ENCODE peak calls at places on chromosomes 1 and 21, in eight cellular contexts. Y is GM23248, N is substantia nigra, K is astrocyte, U is PC-3, A is small intestine, F is lung, J is OCI-LY7. S is an unnamed sample.

GRCh38 chr1:66380452-66381212 is 153.3 kb upstream of the SGIP1 start:
- DNase-seq in Y (peak), N (no peak), K (no peak), U (no peak), A (no peak), F (no peak), J (peak), S (no peak)

GRCh38 chr1:168623003-168623828 is 46.8 kb downstream of the XCL1 start:
- DNase-seq in Y (peak), N (no peak), K (peak), U (peak), A (peak), F (no peak), J (no peak), S (no peak)

GRCh38 chr1:71738256-71738655 is 544.1 kb downstream of the NEGR1 start:
- DNase-seq in Y (no peak), N (no peak), K (no peak), U (no peak), A (no peak), F (no peak), J (no peak), S (no peak)

GRCh38 chr1:233394860-233395717 is 67.6 kb downstream of the MAP3K21 start:
- DNase-seq in Y (peak), N (no peak), K (peak), U (peak), A (peak), F (no peak), J (peak), S (no peak)

GRCh38 chr1:18943914-18944572 is 12.4 kb downstream of the IFFO2 start:
- DNase-seq in Y (no peak), N (no peak), K (no peak), U (no peak), A (no peak), F (no peak), J (no peak), S (no peak)

GRCh38 chr21:28148400-28149064 is 844.1 kb downstream of the LTN1 start:
- DNase-seq in Y (peak), N (no peak), K (no peak), U (peak), A (peak), F (no peak), J (no peak), S (no peak)

GRCh38 chr1:230749150-230749549 is 2.0 kb downstream of the CAPN9 start:
- DNase-seq in Y (no peak), N (no peak), K (no peak), U (no peak), A (no peak), F (no peak), J (peak), S (no peak)

GRCh38 chr1:235938714-235939487 is 72.2 kb upstream of the LYST start:
- DNase-seq in Y (no peak), N (no peak), K (no peak), U (no peak), A (no peak), F (no peak), J (no peak), S (no peak)

GRCh38 chr1:219577331-219577730 is 35.6 kb downstream of the ZC3H11B start:
- DNase-seq in Y (no peak), N (no peak), K (no peak), U (no peak), A (no peak), F (no peak), J (no peak), S (no peak)

GRCh38 chr1:151108331-151108730 is 37.8 kb downstream of the GABPB2 start:
- DNase-seq in Y (no peak), N (no peak), K (no peak), U (no peak), A (no peak), F (no peak), J (no peak), S (no peak)

GRCh38 chr1:119414950-119415349 is at the start of gene HSD3B2:
- DNase-seq in Y (no peak), N (no peak), K (no peak), U (no peak), A (no peak), F (no peak), J (no peak), S (no peak)

GRCh38 chr1:119422631-119423030 is 7.7 kb downstream of the HSD3B2 start:
- DNase-seq in Y (no peak), N (no peak), K (no peak), U (no peak), A (no peak), F (no peak), J (no peak), S (no peak)

GRCh38 chr1:119420638-119421037 is 5.7 kb downstream of the HSD3B2 start:
- DNase-seq in Y (no peak), N (no peak), K (no peak), U (no peak), A (no peak), F (no peak), J (no peak), S (no peak)

GRCh38 chr1:119416006-119416640 is 1.2 kb downstream of the HSD3B2 start:
- DNase-seq in Y (no peak), N (no peak), K (no peak), U (no peak), A (no peak), F (no peak), J (no peak), S (no peak)

DNA sequence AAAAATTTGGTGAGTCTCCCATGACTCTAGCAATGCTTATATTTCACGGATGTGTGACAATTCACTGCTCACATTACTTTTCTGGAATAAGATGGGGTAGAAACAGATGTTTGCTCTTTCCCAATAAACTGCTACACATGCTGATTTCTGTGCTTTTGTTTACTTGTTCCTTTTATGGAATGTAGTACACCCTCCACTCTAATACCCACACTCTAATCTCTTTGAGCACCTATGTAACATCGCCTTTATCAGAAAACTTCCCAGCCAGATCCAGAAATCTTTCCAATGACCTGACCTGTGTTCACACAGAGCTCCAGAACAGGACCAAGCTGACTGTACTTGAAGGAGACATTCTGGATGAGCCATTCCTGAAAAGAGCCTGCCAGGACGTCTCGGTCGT is 4.2 kb downstream of the HSD3B2 start:
- DNase-seq in Y (no peak), N (no peak), K (no peak), U (no peak), A (no peak), F (no peak), J (no peak), S (no peak)
- H3K27ac ChIP-seq in Y (no peak), N (no peak), K (no peak), U (no peak), A (no peak), F (no peak), J (no peak), S (no peak)

GRCh38 chr21:45973475-45974072 is 8.0 kb upstream of the COL6A1 start:
- DNase-seq in Y (peak), N (no peak), K (peak), U (peak), A (peak), F (peak), J (no peak), S (peak)
- H3K27ac ChIP-seq in Y (peak), N (no peak), K (peak), U (peak), A (peak), F (peak), J (no peak), S (peak)

GRCh38 chr1:111225717-111226400 is 1.7 kb upstream of the CHI3L2 start:
- DNase-seq in Y (no peak), N (no peak), K (peak), U (no peak), A (no peak), F (no peak), J (no peak), S (no peak)

GRCh38 chr1:111232134-111232533 is 4.6 kb downstream of the CHI3L2 start:
- DNase-seq in Y (no peak), N (no peak), K (no peak), U (no peak), A (no peak), F (no peak), J (no peak), S (no peak)

GRCh38 chr1:111227875-111228747 is 598 bp downstream of the CHI3L2 start:
- DNase-seq in Y (peak), N (no peak), K (peak), U (peak), A (no peak), F (no peak), J (no peak), S (no peak)

GRCh38 chr1:111227434-111227833 is at the start of gene CHI3L2:
- DNase-seq in Y (peak), N (no peak), K (no peak), U (no peak), A (no peak), F (no peak), J (no peak), S (no peak)

GRCh38 chr1:111228748-111229126 is 1.2 kb downstream of the CHI3L2 start:
- DNase-seq in Y (no peak), N (no peak), K (no peak), U (no peak), A (no peak), F (no peak), J (no peak), S (no peak)
- H3K27ac ChIP-seq in Y (peak), N (peak), K (peak), U (peak), A (no peak), F (no peak), J (peak), S (peak)

DNA sequence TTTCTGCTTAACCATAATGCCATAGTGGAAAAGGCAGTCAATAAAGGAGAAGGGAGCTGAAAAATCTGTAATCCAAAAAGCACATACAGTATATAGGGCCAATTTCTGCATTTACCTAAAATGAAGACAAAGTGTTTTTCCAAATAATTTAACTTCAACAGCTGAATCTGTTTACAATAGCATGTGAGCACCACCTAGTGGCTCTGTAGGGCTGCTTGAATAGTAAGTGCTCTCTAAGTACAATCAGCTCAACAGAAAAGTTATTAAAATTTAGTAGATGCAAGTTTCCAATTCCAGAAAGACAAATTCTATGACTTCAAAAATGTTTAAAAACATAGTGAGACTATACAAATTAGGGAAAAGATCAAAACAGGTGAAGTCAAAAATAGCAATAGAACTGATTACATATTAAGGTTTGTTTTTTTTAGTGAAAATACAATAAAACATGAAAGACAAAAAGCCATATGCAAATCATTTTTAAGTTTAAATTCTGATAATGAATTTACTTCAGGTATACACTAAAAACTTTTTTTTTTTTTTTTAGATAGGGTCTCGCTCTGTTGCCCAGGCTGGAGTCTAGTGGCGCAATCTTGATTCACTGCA is 220.0 kb downstream of the SETD4 start:
- DNase-seq in Y (peak), N (peak), K (peak), U (peak), A (peak), F (peak), J (peak), S (peak)
- H3K27ac ChIP-seq in Y (no peak), N (no peak), K (no peak), U (no peak), A (no peak), F (no peak), J (no peak), S (no peak)

DNA sequence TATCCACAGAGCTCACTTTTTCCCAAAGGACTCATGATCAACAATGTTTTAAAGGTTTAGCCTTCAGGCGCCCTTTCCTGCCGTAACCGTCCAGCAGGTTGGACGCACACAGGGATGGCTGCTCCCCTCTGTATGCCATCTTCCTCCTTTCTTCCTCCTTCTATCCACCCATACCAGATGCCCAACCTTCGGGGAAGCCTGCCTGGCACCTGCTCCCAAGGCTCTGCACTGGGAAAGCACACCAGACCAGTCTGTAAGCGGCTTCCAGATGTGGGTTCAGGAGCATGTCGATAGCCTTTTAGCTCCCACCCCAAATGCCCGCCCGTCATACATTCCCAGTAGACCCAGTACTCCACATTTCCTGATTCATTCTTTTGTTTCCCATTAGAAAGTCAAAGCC is 52.9 kb downstream of the STUM start:
- DNase-seq in Y (no peak), N (no peak), K (no peak), U (no peak), A (no peak), F (no peak), J (no peak), S (no peak)
- H3K27ac ChIP-seq in Y (no peak), N (no peak), K (no peak), U (no peak), A (no peak), F (no peak), J (no peak), S (no peak)

GRCh38 chr1:83641828-83642443 is 357.0 kb downstream of the TTLL7 start:
- DNase-seq in Y (peak), N (no peak), K (no peak), U (no peak), A (no peak), F (no peak), J (no peak), S (no peak)
- H3K27ac ChIP-seq in Y (no peak), N (no peak), K (no peak), U (no peak), A (peak), F (no peak), J (no peak), S (no peak)